ENCODE peak calls at places on chromosomes 5 and 9, in ten cellular contexts. C, A, F, S, E, B, G, V, Y and D are unnamed samples.

GRCh38 chr5:63125862-63126261 is 547.2 kb downstream of the LRRC70 start:
- ATAC-seq in C (peak; percentile 46), A (no peak), F (peak; percentile 84), S (no peak), E (no peak), B (peak; percentile 70), G (no peak), V (no peak), Y (peak; percentile 85), D (no peak)

GRCh38 chr5:6584727-6585126 is 48.1 kb downstream of the NSUN2 start:
- ATAC-seq in C (no peak), A (no peak), F (peak; percentile 55), S (no peak), E (no peak), B (no peak), G (no peak), V (peak; percentile 20), Y (no peak), D (no peak)

GRCh38 chr5:132019857-132020555 is 8.5 kb upstream of the ACSL6 start:
- ATAC-seq in C (no peak), A (no peak), F (no peak), S (no peak), E (no peak), B (no peak), G (no peak), V (peak; percentile 46), Y (peak; percentile 98), D (no peak)

GRCh38 chr5:144697847-144698262 is 527.2 kb downstream of the KCTD16 start:
- ATAC-seq in C (no peak), A (no peak), F (no peak), S (no peak), E (no peak), B (peak; percentile 66), G (no peak), V (no peak), Y (no peak), D (no peak)

GRCh38 chr5:132799392-132799791 is 13.7 kb upstream of the SOWAHA start:
- ATAC-seq in C (no peak), A (no peak), F (no peak), S (no peak), E (no peak), B (no peak), G (no peak), V (no peak), Y (no peak), D (no peak)

GRCh38 chr9:115306860-115307259 is 188.9 kb upstream of the TNC start:
- ATAC-seq in C (no peak), A (no peak), F (no peak), S (no peak), E (no peak), B (no peak), G (no peak), V (no peak), Y (no peak), D (no peak)

GRCh38 chr5:97004423-97005060 is 68.7 kb downstream of the LNPEP start:
- ATAC-seq in C (no peak), A (no peak), F (no peak), S (no peak), E (no peak), B (no peak), G (no peak), V (no peak), Y (no peak), D (no peak)

GRCh38 chr5:62214701-62215100 is 91.3 kb upstream of the KIF2A start:
- ATAC-seq in C (peak; percentile 58), A (no peak), F (no peak), S (no peak), E (no peak), B (no peak), G (no peak), V (no peak), Y (no peak), D (no peak)

GRCh38 chr9:116543731-116544400 is 143.2 kb upstream of the TRIM32 start:
- ATAC-seq in C (no peak), A (no peak), F (no peak), S (peak; percentile 32), E (no peak), B (no peak), G (peak; percentile 62), V (no peak), Y (no peak), D (peak; percentile 59)

GRCh38 chr5:55096860-55097259 is 5.6 kb upstream of the GZMA start:
- ATAC-seq in C (no peak), A (no peak), F (no peak), S (no peak), E (no peak), B (no peak), G (no peak), V (no peak), Y (no peak), D (no peak)

GRCh38 chr5:55421074-55421529 is 113.3 kb downstream of the MTREX start:
- ATAC-seq in C (no peak), A (no peak), F (no peak), S (no peak), E (no peak), B (no peak), G (no peak), V (no peak), Y (peak; percentile 94), D (no peak)

GRCh38 chr9:137726764-137727163 is 108.0 kb downstream of the EHMT1 start:
- ATAC-seq in C (no peak), A (no peak), F (no peak), S (no peak), E (no peak), B (no peak), G (no peak), V (no peak), Y (no peak), D (no peak)

GRCh38 chr5:103602465-103602864 is 39.9 kb upstream of the NUDT12 start:
- ATAC-seq in C (no peak), A (no peak), F (no peak), S (no peak), E (no peak), B (no peak), G (no peak), V (no peak), Y (no peak), D (no peak)

GRCh38 chr5:135456238-135457099 is 4.3 kb upstream of the TIFAB start:
- ATAC-seq in C (peak; percentile 21), A (peak; percentile 35), F (peak; percentile 40), S (peak; percentile 33), E (peak; percentile 16), B (peak; percentile 26), G (peak; percentile 70), V (peak; percentile 85), Y (peak; percentile 76), D (peak; percentile 72)

GRCh38 chr5:68884893-68885292 is 208.9 kb upstream of the SLC30A5 start:
- ATAC-seq in C (peak; percentile 73), A (no peak), F (peak; percentile 65), S (no peak), E (no peak), B (peak; percentile 74), G (no peak), V (no peak), Y (peak; percentile 66), D (no peak)

GRCh38 chr5:138366556-138367382 is 14.3 kb downstream of the KDM3B start:
- ATAC-seq in C (no peak), A (no peak), F (no peak), S (no peak), E (no peak), B (no peak), G (peak; percentile 55), V (peak; percentile 51), Y (peak; percentile 60), D (no peak)
- H3K27ac ChIP-seq in C (no peak overlapping the region), A (no peak overlapping the region), F (peak overlapping the region; percentile 6), S (no peak overlapping the region), E (no peak overlapping the region), B (no peak overlapping the region), G (peak overlapping the region; percentile 75), V (no peak overlapping the region), Y (no peak overlapping the region), D (peak overlapping the region; percentile 8)

DNA sequence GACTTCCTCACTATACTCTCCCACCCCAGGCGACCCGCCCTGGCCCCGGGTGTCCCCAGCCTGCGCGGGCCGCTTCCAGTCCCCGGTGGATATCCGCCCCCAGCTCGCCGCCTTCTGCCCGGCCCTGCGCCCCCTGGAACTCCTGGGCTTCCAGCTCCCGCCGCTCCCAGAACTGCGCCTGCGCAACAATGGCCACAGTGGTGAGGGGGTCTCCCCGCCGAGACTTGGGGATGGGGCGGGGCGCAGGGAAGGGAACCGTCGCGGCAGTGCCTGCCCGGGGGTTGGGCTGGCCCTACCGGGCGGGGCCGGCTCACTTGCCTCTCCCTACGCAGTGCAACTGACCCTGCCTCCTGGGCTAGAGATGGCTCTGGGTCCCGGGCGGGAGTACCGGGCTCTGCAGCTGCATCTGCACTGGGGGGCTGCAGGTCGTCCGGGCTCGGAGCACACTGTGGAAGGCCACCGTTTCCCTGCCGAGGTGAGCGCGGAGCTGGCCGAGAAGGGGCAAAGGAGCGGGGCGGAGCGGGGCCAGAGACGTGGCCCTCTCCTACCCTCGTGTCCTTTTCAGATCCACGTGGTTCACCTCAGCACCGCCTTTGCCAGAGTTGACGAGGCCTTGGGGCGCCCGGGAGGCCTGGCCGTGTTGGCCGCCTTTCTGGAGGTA is 2.1 kb downstream of the CA9 start:
- ATAC-seq in C (no peak), A (peak; percentile 53), F (no peak), S (peak; percentile 47), E (no peak), B (no peak), G (no peak), V (no peak), Y (peak; percentile 66), D (peak; percentile 14)
- TF ChIP-seq CTCF in C (no peak), A (no peak), F (no peak), S (no peak), E (no peak), B (no peak), G (no peak), V (no peak), Y (no peak), D (no peak)

DNA sequence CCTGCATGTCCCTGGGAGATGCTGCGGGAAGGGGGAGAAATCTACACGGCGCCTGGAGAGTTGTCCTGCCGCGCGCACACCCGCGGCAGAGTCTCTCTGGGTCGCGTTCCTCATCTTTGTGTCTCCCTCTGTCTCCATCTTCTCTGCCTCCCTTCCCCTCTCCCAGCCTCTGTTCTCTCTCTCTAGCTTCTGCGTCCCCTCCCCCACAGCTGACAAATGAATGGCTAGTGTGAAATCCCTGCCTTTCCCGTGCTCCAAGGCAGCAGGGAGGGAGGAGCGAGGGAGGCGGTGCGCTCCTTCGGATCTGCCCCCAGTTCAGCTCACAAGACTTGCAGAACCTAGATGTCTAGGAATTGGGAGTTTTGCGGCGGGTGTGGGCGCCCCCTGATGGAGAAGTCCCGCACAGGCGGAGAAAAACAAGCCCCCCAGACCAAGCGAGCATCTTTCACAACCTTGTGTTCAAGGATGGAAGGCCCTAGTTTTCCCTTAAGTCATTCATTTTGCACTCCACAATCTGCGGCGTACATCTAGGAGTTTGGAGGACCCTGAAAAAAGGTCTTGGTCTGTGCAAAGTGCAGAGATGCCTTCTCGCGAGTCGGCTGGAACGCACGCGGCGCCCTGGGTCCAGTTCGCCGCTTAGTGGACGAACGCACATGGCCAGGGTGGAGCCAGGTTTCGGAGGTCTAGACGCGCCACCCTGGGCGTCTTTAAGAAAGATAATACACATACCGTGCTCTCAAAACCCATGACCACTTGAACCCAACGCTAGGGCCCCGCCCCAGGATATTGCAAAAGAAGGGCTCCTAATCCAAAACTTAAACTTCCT is 2.0 kb downstream of the VCAN start:
- ATAC-seq in C (peak; percentile 65), A (peak; percentile 89), F (peak; percentile 67), S (peak; percentile 70), E (peak; percentile 78), B (peak; percentile 76), G (peak; percentile 71), V (peak; percentile 85), Y (peak; percentile 83), D (peak; percentile 83)
- TF ChIP-seq POLR2A in C (no peak), A (peak; percentile 64), F (no peak), S (peak; percentile 43), E (no peak), B (no peak), G (peak; percentile 6), V (no peak), Y (no peak), D (no peak)

GRCh38 chr9:124602204-124602603 is 95.0 kb upstream of the NR5A1 start:
- ATAC-seq in C (no peak), A (peak; percentile 70), F (peak; percentile 45), S (no peak), E (no peak), B (no peak), G (no peak), V (no peak), Y (no peak), D (no peak)
- H3K27ac ChIP-seq in C (no peak overlapping the region), A (peak overlapping the region; percentile 52), F (peak overlapping the region; percentile 26), S (no peak overlapping the region), E (no peak overlapping the region), B (no peak overlapping the region), G (no peak overlapping the region), V (no peak overlapping the region), Y (no peak overlapping the region), D (no peak overlapping the region)